ENCODE peak calls at places on chromosomes 1 and 21, in seven cellular contexts. One of them, this sample, is unnamed.

GRCh38 chr1:31781138-31782065 is 17.3 kb upstream of the ADGRB2 start:
- DNase-seq in midbrain: no peak
- DNase-seq in fibroblast of mammary gland: peak
- DNase-seq in nephron progenitor cell: no peak
- DNase-seq in activated gamma-delta T cell treated with Interleukin-2 at 50 U/mL for 16 hours: no peak
- DNase-seq in lung microvascular endothelial cell: peak
- DNase-seq in A549: no peak
- DNase-seq in this sample: no peak

GRCh38 chr21:27380303-27380702 is 413.4 kb upstream of the ADAMTS5 start:
- DNase-seq in midbrain: no peak
- DNase-seq in fibroblast of mammary gland: peak
- DNase-seq in nephron progenitor cell: no peak
- DNase-seq in activated gamma-delta T cell treated with Interleukin-2 at 50 U/mL for 16 hours: no peak
- DNase-seq in lung microvascular endothelial cell: no peak
- DNase-seq in A549: no peak
- DNase-seq in this sample: no peak

GRCh38 chr1:110225756-110226404 is 15.8 kb downstream of the KCNC4 start:
- DNase-seq in midbrain: no peak
- DNase-seq in fibroblast of mammary gland: no peak
- DNase-seq in nephron progenitor cell: no peak
- DNase-seq in activated gamma-delta T cell treated with Interleukin-2 at 50 U/mL for 16 hours: no peak
- DNase-seq in lung microvascular endothelial cell: no peak
- DNase-seq in A549: no peak
- DNase-seq in this sample: no peak

GRCh38 chr1:35637401-35637809 is 3.9 kb downstream of the PSMB2 start:
- DNase-seq in midbrain: peak
- DNase-seq in fibroblast of mammary gland: peak
- DNase-seq in nephron progenitor cell: no peak
- DNase-seq in activated gamma-delta T cell treated with Interleukin-2 at 50 U/mL for 16 hours: no peak
- DNase-seq in lung microvascular endothelial cell: peak
- DNase-seq in A549: no peak
- DNase-seq in this sample: no peak

GRCh38 chr1:28553229-28553930 is 495 bp downstream of the TRNAU1AP start:
- DNase-seq in midbrain: peak
- DNase-seq in fibroblast of mammary gland: peak
- DNase-seq in nephron progenitor cell: peak
- DNase-seq in activated gamma-delta T cell treated with Interleukin-2 at 50 U/mL for 16 hours: no peak
- DNase-seq in lung microvascular endothelial cell: peak
- DNase-seq in A549: peak
- DNase-seq in this sample: peak

GRCh38 chr1:112309499-112309898 is 86.5 kb upstream of the CTTNBP2NL start:
- DNase-seq in midbrain: no peak
- DNase-seq in fibroblast of mammary gland: no peak
- DNase-seq in nephron progenitor cell: no peak
- DNase-seq in activated gamma-delta T cell treated with Interleukin-2 at 50 U/mL for 16 hours: no peak
- DNase-seq in lung microvascular endothelial cell: no peak
- DNase-seq in A549: no peak
- DNase-seq in this sample: no peak

GRCh38 chr1:228095938-228096337 is 7.2 kb downstream of the C1orf35 start:
- DNase-seq in midbrain: no peak
- DNase-seq in fibroblast of mammary gland: no peak
- DNase-seq in nephron progenitor cell: no peak
- DNase-seq in activated gamma-delta T cell treated with Interleukin-2 at 50 U/mL for 16 hours: no peak
- DNase-seq in lung microvascular endothelial cell: no peak
- DNase-seq in A549: no peak
- DNase-seq in this sample: no peak

GRCh38 chr1:116855788-116856187 is 53.9 kb upstream of the PTGFRN start:
- DNase-seq in midbrain: no peak
- DNase-seq in fibroblast of mammary gland: peak
- DNase-seq in nephron progenitor cell: peak
- DNase-seq in activated gamma-delta T cell treated with Interleukin-2 at 50 U/mL for 16 hours: no peak
- DNase-seq in lung microvascular endothelial cell: no peak
- DNase-seq in A549: no peak
- DNase-seq in this sample: no peak

GRCh38 chr1:234844479-234845031 is 234.6 kb upstream of the IRF2BP2 start:
- DNase-seq in midbrain: no peak
- DNase-seq in fibroblast of mammary gland: no peak
- DNase-seq in nephron progenitor cell: no peak
- DNase-seq in activated gamma-delta T cell treated with Interleukin-2 at 50 U/mL for 16 hours: no peak
- DNase-seq in lung microvascular endothelial cell: no peak
- DNase-seq in A549: no peak
- DNase-seq in this sample: no peak

GRCh38 chr1:95139039-95139438 is 21.9 kb downstream of the TLCD4 start:
- DNase-seq in midbrain: no peak
- DNase-seq in fibroblast of mammary gland: no peak
- DNase-seq in nephron progenitor cell: no peak
- DNase-seq in activated gamma-delta T cell treated with Interleukin-2 at 50 U/mL for 16 hours: no peak
- DNase-seq in lung microvascular endothelial cell: no peak
- DNase-seq in A549: no peak
- DNase-seq in this sample: no peak

GRCh38 chr1:91591175-91591968 is 90.7 kb downstream of the CDC7 start:
- DNase-seq in midbrain: peak
- DNase-seq in fibroblast of mammary gland: no peak
- DNase-seq in nephron progenitor cell: no peak
- DNase-seq in activated gamma-delta T cell treated with Interleukin-2 at 50 U/mL for 16 hours: no peak
- DNase-seq in lung microvascular endothelial cell: no peak
- DNase-seq in A549: no peak
- DNase-seq in this sample: no peak

GRCh38 chr1:78619803-78620579 is at the start of gene IFI44L:
- DNase-seq in midbrain: peak
- DNase-seq in fibroblast of mammary gland: peak
- DNase-seq in nephron progenitor cell: no peak
- DNase-seq in activated gamma-delta T cell treated with Interleukin-2 at 50 U/mL for 16 hours: peak
- DNase-seq in lung microvascular endothelial cell: no peak
- DNase-seq in A549: no peak
- DNase-seq in this sample: peak

GRCh38 chr1:212858461-212859265 is 588 bp downstream of the FLVCR1 start:
- DNase-seq in midbrain: peak
- DNase-seq in fibroblast of mammary gland: peak
- DNase-seq in nephron progenitor cell: no peak
- DNase-seq in activated gamma-delta T cell treated with Interleukin-2 at 50 U/mL for 16 hours: peak
- DNase-seq in lung microvascular endothelial cell: peak
- DNase-seq in A549: peak
- DNase-seq in this sample: peak

GRCh38 chr1:209674957-209675566 is at the start of gene G0S2:
- DNase-seq in midbrain: peak
- DNase-seq in fibroblast of mammary gland: peak
- DNase-seq in nephron progenitor cell: peak
- DNase-seq in activated gamma-delta T cell treated with Interleukin-2 at 50 U/mL for 16 hours: no peak
- DNase-seq in lung microvascular endothelial cell: peak
- DNase-seq in A549: no peak
- DNase-seq in this sample: peak

GRCh38 chr1:147849097-147849873 is 53.3 kb upstream of the GJA8 start:
- DNase-seq in midbrain: no peak
- DNase-seq in fibroblast of mammary gland: peak
- DNase-seq in nephron progenitor cell: no peak
- DNase-seq in activated gamma-delta T cell treated with Interleukin-2 at 50 U/mL for 16 hours: no peak
- DNase-seq in lung microvascular endothelial cell: no peak
- DNase-seq in A549: no peak
- DNase-seq in this sample: no peak

GRCh38 chr1:15902882-15903281 is 55.4 kb downstream of the SPEN start:
- DNase-seq in midbrain: no peak
- DNase-seq in fibroblast of mammary gland: peak
- DNase-seq in nephron progenitor cell: no peak
- DNase-seq in activated gamma-delta T cell treated with Interleukin-2 at 50 U/mL for 16 hours: no peak
- DNase-seq in lung microvascular endothelial cell: no peak
- DNase-seq in A549: peak
- DNase-seq in this sample: no peak

GRCh38 chr21:33362044-33362555 is 37.3 kb downstream of the IFNAR1 start:
- DNase-seq in midbrain: no peak
- DNase-seq in fibroblast of mammary gland: no peak
- DNase-seq in nephron progenitor cell: peak
- DNase-seq in activated gamma-delta T cell treated with Interleukin-2 at 50 U/mL for 16 hours: peak
- DNase-seq in lung microvascular endothelial cell: peak
- DNase-seq in A549: no peak
- DNase-seq in this sample: peak

GRCh38 chr1:51119331-51119730 is 17.3 kb downstream of the C1orf185 start:
- DNase-seq in midbrain: no peak
- DNase-seq in fibroblast of mammary gland: no peak
- DNase-seq in nephron progenitor cell: no peak
- DNase-seq in activated gamma-delta T cell treated with Interleukin-2 at 50 U/mL for 16 hours: no peak
- DNase-seq in lung microvascular endothelial cell: no peak
- DNase-seq in A549: no peak
- DNase-seq in this sample: no peak

GRCh38 chr1:205769641-205770365 is 5.5 kb downstream of the RAB29 start:
- DNase-seq in midbrain: no peak
- DNase-seq in fibroblast of mammary gland: no peak
- DNase-seq in nephron progenitor cell: no peak
- DNase-seq in activated gamma-delta T cell treated with Interleukin-2 at 50 U/mL for 16 hours: no peak
- DNase-seq in lung microvascular endothelial cell: no peak
- DNase-seq in A549: no peak
- DNase-seq in this sample: no peak

GRCh38 chr1:145960468-145961108 is 2.8 kb upstream of the LIX1L start:
- DNase-seq in midbrain: peak
- DNase-seq in fibroblast of mammary gland: peak
- DNase-seq in nephron progenitor cell: peak
- DNase-seq in activated gamma-delta T cell treated with Interleukin-2 at 50 U/mL for 16 hours: peak
- DNase-seq in lung microvascular endothelial cell: peak
- DNase-seq in A549: peak
- DNase-seq in this sample: peak

GRCh38 chr1:33348676-33349080 is 27.8 kb upstream of the A3GALT2 start:
- DNase-seq in midbrain: peak
- DNase-seq in fibroblast of mammary gland: no peak
- DNase-seq in nephron progenitor cell: no peak
- DNase-seq in activated gamma-delta T cell treated with Interleukin-2 at 50 U/mL for 16 hours: no peak
- DNase-seq in lung microvascular endothelial cell: peak
- DNase-seq in A549: peak
- DNase-seq in this sample: peak

GRCh38 chr1:232034547-232034946 is 408.0 kb downstream of the DISC1 start:
- DNase-seq in midbrain: no peak
- DNase-seq in fibroblast of mammary gland: no peak
- DNase-seq in nephron progenitor cell: no peak
- DNase-seq in activated gamma-delta T cell treated with Interleukin-2 at 50 U/mL for 16 hours: no peak
- DNase-seq in lung microvascular endothelial cell: no peak
- DNase-seq in A549: no peak
- DNase-seq in this sample: no peak

GRCh38 chr1:24643362-24644346 is 552 bp downstream of the SRRM1 start:
- DNase-seq in midbrain: no peak
- DNase-seq in fibroblast of mammary gland: no peak
- DNase-seq in nephron progenitor cell: peak
- DNase-seq in activated gamma-delta T cell treated with Interleukin-2 at 50 U/mL for 16 hours: no peak
- DNase-seq in lung microvascular endothelial cell: peak
- DNase-seq in A549: peak
- DNase-seq in this sample: peak

GRCh38 chr21:43311303-43311817 is 115.6 kb downstream of the SIK1 start:
- DNase-seq in midbrain: no peak
- DNase-seq in fibroblast of mammary gland: no peak
- DNase-seq in nephron progenitor cell: no peak
- DNase-seq in activated gamma-delta T cell treated with Interleukin-2 at 50 U/mL for 16 hours: no peak
- DNase-seq in lung microvascular endothelial cell: no peak
- DNase-seq in A549: no peak
- DNase-seq in this sample: peak